ENCODE peak calls at places on chromosomes 7 and 10, in seven cellular contexts. One of them, this sample, is unnamed.

GRCh38 chr10:4241724-4242345 is 456.8 kb upstream of the KLF6 start:
- DNase-seq in GM04503: peak; percentile 99
- DNase-seq in EH: peak; percentile 100
- DNase-seq in T-helper 17 cell: no peak
- DNase-seq in kidney tubule cell: peak; percentile 71
- DNase-seq in activated naive CD8-positive, alpha-beta T cell treated with anti-CD3 and anti-CD28 coated beads, Interleukin-2, amount 50 U/mL, for 24 hours: no peak
- DNase-seq in stimulated activated CD4-positive, alpha-beta T cell treated with anti-CD3 and anti-CD28 coated beads, Interleukin-15, amount 100 ng/mL, for 1 hour: no peak
- DNase-seq in this sample: no peak

GRCh38 chr7:66430164-66430545 is 198.5 kb upstream of the KCTD7 start:
- DNase-seq in GM04503: no peak
- DNase-seq in EH: no peak
- DNase-seq in T-helper 17 cell: no peak
- DNase-seq in kidney tubule cell: no peak
- DNase-seq in activated naive CD8-positive, alpha-beta T cell treated with anti-CD3 and anti-CD28 coated beads, Interleukin-2, amount 50 U/mL, for 24 hours: no peak
- DNase-seq in stimulated activated CD4-positive, alpha-beta T cell treated with anti-CD3 and anti-CD28 coated beads, Interleukin-15, amount 100 ng/mL, for 1 hour: no peak
- DNase-seq in this sample: no peak

GRCh38 chr7:123616244-123616643 is 14.6 kb downstream of the ASB15 start:
- DNase-seq in GM04503: no peak
- DNase-seq in EH: no peak
- DNase-seq in T-helper 17 cell: no peak
- DNase-seq in kidney tubule cell: no peak
- DNase-seq in activated naive CD8-positive, alpha-beta T cell treated with anti-CD3 and anti-CD28 coated beads, Interleukin-2, amount 50 U/mL, for 24 hours: no peak
- DNase-seq in stimulated activated CD4-positive, alpha-beta T cell treated with anti-CD3 and anti-CD28 coated beads, Interleukin-15, amount 100 ng/mL, for 1 hour: no peak
- DNase-seq in this sample: no peak

GRCh38 chr10:24287559-24288195 is 78.7 kb downstream of the KIAA1217 start:
- DNase-seq in GM04503: no peak
- DNase-seq in EH: no peak
- DNase-seq in T-helper 17 cell: no peak
- DNase-seq in kidney tubule cell: no peak
- DNase-seq in activated naive CD8-positive, alpha-beta T cell treated with anti-CD3 and anti-CD28 coated beads, Interleukin-2, amount 50 U/mL, for 24 hours: no peak
- DNase-seq in stimulated activated CD4-positive, alpha-beta T cell treated with anti-CD3 and anti-CD28 coated beads, Interleukin-15, amount 100 ng/mL, for 1 hour: no peak
- DNase-seq in this sample: no peak

GRCh38 chr7:44144426-44144967 is 3.4 kb upstream of the MYL7 start:
- DNase-seq in GM04503: no peak
- DNase-seq in EH: no peak
- DNase-seq in T-helper 17 cell: no peak
- DNase-seq in kidney tubule cell: no peak
- DNase-seq in activated naive CD8-positive, alpha-beta T cell treated with anti-CD3 and anti-CD28 coated beads, Interleukin-2, amount 50 U/mL, for 24 hours: no peak
- DNase-seq in stimulated activated CD4-positive, alpha-beta T cell treated with anti-CD3 and anti-CD28 coated beads, Interleukin-15, amount 100 ng/mL, for 1 hour: no peak
- DNase-seq in this sample: no peak

GRCh38 chr7:96304573-96304972 is 17.3 kb downstream of the SLC25A13 start:
- DNase-seq in GM04503: no peak
- DNase-seq in EH: peak; percentile 27
- DNase-seq in T-helper 17 cell: no peak
- DNase-seq in kidney tubule cell: peak; percentile 62
- DNase-seq in activated naive CD8-positive, alpha-beta T cell treated with anti-CD3 and anti-CD28 coated beads, Interleukin-2, amount 50 U/mL, for 24 hours: no peak
- DNase-seq in stimulated activated CD4-positive, alpha-beta T cell treated with anti-CD3 and anti-CD28 coated beads, Interleukin-15, amount 100 ng/mL, for 1 hour: no peak
- DNase-seq in this sample: no peak

GRCh38 chr7:66016131-66016461 is 34.1 kb upstream of the GUSB start:
- DNase-seq in GM04503: no peak
- DNase-seq in EH: peak; percentile 18
- DNase-seq in T-helper 17 cell: no peak
- DNase-seq in kidney tubule cell: peak; percentile 78
- DNase-seq in activated naive CD8-positive, alpha-beta T cell treated with anti-CD3 and anti-CD28 coated beads, Interleukin-2, amount 50 U/mL, for 24 hours: no peak
- DNase-seq in stimulated activated CD4-positive, alpha-beta T cell treated with anti-CD3 and anti-CD28 coated beads, Interleukin-15, amount 100 ng/mL, for 1 hour: no peak
- DNase-seq in this sample: no peak

GRCh38 chr10:80633910-80634309 is 96.2 kb downstream of the SH2D4B start:
- DNase-seq in GM04503: no peak
- DNase-seq in EH: no peak
- DNase-seq in T-helper 17 cell: no peak
- DNase-seq in kidney tubule cell: no peak
- DNase-seq in activated naive CD8-positive, alpha-beta T cell treated with anti-CD3 and anti-CD28 coated beads, Interleukin-2, amount 50 U/mL, for 24 hours: no peak
- DNase-seq in stimulated activated CD4-positive, alpha-beta T cell treated with anti-CD3 and anti-CD28 coated beads, Interleukin-15, amount 100 ng/mL, for 1 hour: no peak
- DNase-seq in this sample: no peak

GRCh38 chr10:62732841-62733653 is 71.5 kb upstream of the ADO start:
- DNase-seq in GM04503: peak; percentile 45
- DNase-seq in EH: peak; percentile 37
- DNase-seq in T-helper 17 cell: peak; percentile 41
- DNase-seq in kidney tubule cell: peak; percentile 89
- DNase-seq in activated naive CD8-positive, alpha-beta T cell treated with anti-CD3 and anti-CD28 coated beads, Interleukin-2, amount 50 U/mL, for 24 hours: peak; percentile 49
- DNase-seq in stimulated activated CD4-positive, alpha-beta T cell treated with anti-CD3 and anti-CD28 coated beads, Interleukin-15, amount 100 ng/mL, for 1 hour: peak; percentile 43
- DNase-seq in this sample: peak; percentile 45

GRCh38 chr10:22252286-22252800 is 34.5 kb upstream of the EBLN1 start:
- DNase-seq in GM04503: no peak
- DNase-seq in EH: peak; percentile 35
- DNase-seq in T-helper 17 cell: peak; percentile 20
- DNase-seq in kidney tubule cell: peak; percentile 44
- DNase-seq in activated naive CD8-positive, alpha-beta T cell treated with anti-CD3 and anti-CD28 coated beads, Interleukin-2, amount 50 U/mL, for 24 hours: peak; percentile 73
- DNase-seq in stimulated activated CD4-positive, alpha-beta T cell treated with anti-CD3 and anti-CD28 coated beads, Interleukin-15, amount 100 ng/mL, for 1 hour: peak; percentile 62
- DNase-seq in this sample: peak; percentile 3

GRCh38 chr7:95199779-95200558 is 124.4 kb downstream of the PON1 start:
- DNase-seq in GM04503: no peak
- DNase-seq in EH: peak; percentile 52
- DNase-seq in T-helper 17 cell: no peak
- DNase-seq in kidney tubule cell: peak; percentile 64
- DNase-seq in activated naive CD8-positive, alpha-beta T cell treated with anti-CD3 and anti-CD28 coated beads, Interleukin-2, amount 50 U/mL, for 24 hours: no peak
- DNase-seq in stimulated activated CD4-positive, alpha-beta T cell treated with anti-CD3 and anti-CD28 coated beads, Interleukin-15, amount 100 ng/mL, for 1 hour: no peak
- DNase-seq in this sample: no peak

GRCh38 chr7:156892086-156892800 is 740 bp downstream of the LMBR1 start:
- DNase-seq in GM04503: no peak
- DNase-seq in EH: peak; percentile 29
- DNase-seq in T-helper 17 cell: peak; percentile 64
- DNase-seq in kidney tubule cell: peak; percentile 53
- DNase-seq in activated naive CD8-positive, alpha-beta T cell treated with anti-CD3 and anti-CD28 coated beads, Interleukin-2, amount 50 U/mL, for 24 hours: peak; percentile 67
- DNase-seq in stimulated activated CD4-positive, alpha-beta T cell treated with anti-CD3 and anti-CD28 coated beads, Interleukin-15, amount 100 ng/mL, for 1 hour: peak; percentile 45
- DNase-seq in this sample: peak; percentile 56

GRCh38 chr7:26399309-26399610 is 107.6 kb downstream of the SNX10 start:
- DNase-seq in GM04503: no peak
- DNase-seq in EH: no peak
- DNase-seq in T-helper 17 cell: no peak
- DNase-seq in kidney tubule cell: no peak
- DNase-seq in activated naive CD8-positive, alpha-beta T cell treated with anti-CD3 and anti-CD28 coated beads, Interleukin-2, amount 50 U/mL, for 24 hours: peak; percentile 5
- DNase-seq in stimulated activated CD4-positive, alpha-beta T cell treated with anti-CD3 and anti-CD28 coated beads, Interleukin-15, amount 100 ng/mL, for 1 hour: no peak
- DNase-seq in this sample: no peak

GRCh38 chr7:106717997-106718871 is 57.3 kb upstream of the CCDC71L start:
- DNase-seq in GM04503: peak; percentile 99
- DNase-seq in EH: peak; percentile 100
- DNase-seq in T-helper 17 cell: no peak
- DNase-seq in kidney tubule cell: peak; percentile 95
- DNase-seq in activated naive CD8-positive, alpha-beta T cell treated with anti-CD3 and anti-CD28 coated beads, Interleukin-2, amount 50 U/mL, for 24 hours: peak; percentile 80
- DNase-seq in stimulated activated CD4-positive, alpha-beta T cell treated with anti-CD3 and anti-CD28 coated beads, Interleukin-15, amount 100 ng/mL, for 1 hour: peak; percentile 19
- DNase-seq in this sample: peak; percentile 34

GRCh38 chr10:26437637-26438461 is at the start of gene APBB1IP:
- DNase-seq in GM04503: no peak
- DNase-seq in EH: peak; percentile 69
- DNase-seq in T-helper 17 cell: peak; percentile 19
- DNase-seq in kidney tubule cell: peak; percentile 54
- DNase-seq in activated naive CD8-positive, alpha-beta T cell treated with anti-CD3 and anti-CD28 coated beads, Interleukin-2, amount 50 U/mL, for 24 hours: peak; percentile 65
- DNase-seq in stimulated activated CD4-positive, alpha-beta T cell treated with anti-CD3 and anti-CD28 coated beads, Interleukin-15, amount 100 ng/mL, for 1 hour: peak; percentile 20
- DNase-seq in this sample: peak; percentile 11

This sample was measured in effector CD4-positive, alpha-beta T cell.